ENCODE peak calls at places on chromosome 21, in nine cellular contexts. J is fibroblast of the conjunctiva; W is endothelial cell; E is T-helper 2 cell; O is Caki2; P is MM.1S; K is stimulated activated effector memory CD8-positive, alpha-beta T cell treated with anti-CD3 and anti-CD28 coated beads, Interleukin-12 subunit alpha, Interleukin-12 subunit beta, amount 100 ng/mL, for 72 hours; B is left ventricle myocardium inferior; R is fibroblast of gingiva. S is an unnamed sample.
A peak's percentile ranks its signal among the peaks of the same experiment; 100 is the strongest.

GRCh38 chr21:46639489-46640386 is 4.3 kb downstream of the PRMT2 start:
- DNase-seq in E (no peak), B (no peak), P (no peak), R (peak; percentile 24), W (no peak), O (peak; percentile 13), J (no peak), K (no peak), S (peak; percentile 17)

GRCh38 chr21:38913120-38913975 is 107.6 kb downstream of the ETS2 start:
- DNase-seq in R (peak; percentile 50), J (no peak), B (peak; percentile 56), P (no peak), K (no peak), E (no peak), O (peak; percentile 64), W (peak; percentile 20), S (no peak)

GRCh38 chr21:37717534-37717933 is 198.7 kb downstream of the KCNJ6 start:
- DNase-seq in J (no peak), K (no peak), E (no peak), O (no peak), P (no peak), B (no peak), W (no peak), R (no peak), S (no peak)

GRCh38 chr21:45852886-45853400 is 128.6 kb upstream of the COL6A1 start:
- DNase-seq in K (no peak), J (no peak), W (no peak), P (no peak), E (no peak), O (no peak), R (no peak), B (no peak), S (no peak)

GRCh38 chr21:26925636-26926035 is 41.3 kb downstream of the ADAMTS5 start:
- DNase-seq in B (no peak), W (no peak), O (no peak), E (no peak), J (no peak), P (no peak), R (no peak), K (no peak), S (no peak)

GRCh38 chr21:21163904-21164303 is 165.7 kb downstream of the NCAM2 start:
- DNase-seq in J (peak; percentile 65), K (no peak), W (peak; percentile 53), B (no peak), E (no peak), R (peak; percentile 65), P (peak; percentile 64), O (peak; percentile 22), S (peak; percentile 50)

GRCh38 chr21:23003951-23004350 is 2005.7 kb downstream of the NCAM2 start:
- DNase-seq in P (no peak), E (no peak), R (no peak), K (no peak), J (no peak), B (no peak), W (no peak), O (no peak), S (no peak)

GRCh38 chr21:27802816-27803475 is 836.1 kb upstream of the ADAMTS5 start:
- DNase-seq in R (peak; percentile 66), E (no peak), B (no peak), O (peak; percentile 50), W (peak; percentile 57), K (peak; percentile 49), J (no peak), P (peak; percentile 67), S (peak; percentile 41)

GRCh38 chr21:14414932-14415508 is 32.1 kb upstream of the HSPA13 start:
- DNase-seq in W (no peak), P (no peak), E (no peak), R (no peak), K (no peak), B (no peak), O (no peak), J (no peak), S (no peak)

GRCh38 chr21:42535602-42536171 is 22.0 kb downstream of the SLC37A1 start:
- DNase-seq in O (no peak), R (no peak), W (no peak), P (no peak), K (no peak), J (no peak), E (no peak), B (no peak), S (no peak)

GRCh38 chr21:44375281-44375651 is 21.8 kb downstream of the TRPM2 start:
- DNase-seq in E (no peak), R (no peak), P (no peak), J (no peak), K (no peak), B (no peak), O (no peak), W (no peak), S (no peak)

GRCh38 chr21:34548782-34549376 is 36.9 kb upstream of the KCNE1 start:
- DNase-seq in P (peak; percentile 61), W (no peak), E (no peak), O (no peak), K (no peak), J (no peak), R (no peak), B (no peak), S (no peak)

GRCh38 chr21:17823846-17824245 is 4.7 kb upstream of the C21orf91 start:
- DNase-seq in E (no peak), O (no peak), K (no peak), W (no peak), B (no peak), J (no peak), R (no peak), P (no peak), S (no peak)

GRCh38 chr21:36120304-36120902 is 14.5 kb upstream of the CBR3 start:
- DNase-seq in K (no peak), W (no peak), B (peak; percentile 32), J (no peak), P (no peak), E (no peak), R (peak; percentile 79), O (no peak), S (no peak)

GRCh38 chr21:39189857-39190604 is 6.8 kb upstream of the PSMG1 start:
- DNase-seq in J (no peak), R (peak; percentile 28), K (no peak), B (no peak), O (no peak), E (no peak), P (no peak), W (no peak), S (no peak)

GRCh38 chr21:46393941-46394818 is 64.5 kb upstream of the DIP2A start:
- DNase-seq in E (no peak), R (no peak), K (no peak), J (no peak), W (no peak), P (no peak), O (no peak), B (no peak), S (no peak)

GRCh38 chr21:31865429-31865970 is 7.3 kb upstream of the HUNK start:
- DNase-seq in J (no peak), R (no peak), B (no peak), W (no peak), O (no peak), E (no peak), P (no peak), K (no peak), S (no peak)

GRCh38 chr21:39182484-39183271 is 573 bp downstream of the PSMG1 start:
- DNase-seq in J (no peak), W (peak; percentile 27), E (no peak), K (no peak), B (no peak), O (no peak), P (peak; percentile 39), R (no peak), S (no peak)

GRCh38 chr21:38769253-38769780 is 36.4 kb upstream of the ETS2 start:
- DNase-seq in R (peak; percentile 71), O (no peak), E (no peak), B (no peak), J (no peak), P (no peak), W (no peak), K (peak; percentile 58), S (no peak)

GRCh38 chr21:27759091-27759659 is 792.3 kb upstream of the ADAMTS5 start:
- DNase-seq in P (no peak), K (no peak), O (no peak), B (peak; percentile 17), W (peak; percentile 9), R (no peak), J (no peak), E (no peak), S (peak; percentile 7)

GRCh38 chr21:45264146-45264918 is 23.4 kb downstream of the POFUT2 start:
- DNase-seq in R (no peak), J (no peak), E (no peak), K (no peak), P (no peak), O (no peak), W (peak; percentile 1), B (no peak), S (no peak)

GRCh38 chr21:34510148-34511142 is 1.6 kb downstream of the KCNE1 start:
- DNase-seq in B (peak; percentile 79), P (peak; percentile 74), J (peak; percentile 53), W (peak; percentile 88), R (peak; percentile 63), E (peak; percentile 26), O (no peak), K (peak; percentile 76), S (peak; percentile 24)

GRCh38 chr21:25507522-25507921 is 99.8 kb downstream of the MRPL39 start:
- DNase-seq in R (no peak), O (no peak), J (no peak), K (peak; percentile 47), E (no peak), B (no peak), W (no peak), P (no peak), S (no peak)

GRCh38 chr21:36744560-36745231 is 45.8 kb downstream of the SIM2 start:
- DNase-seq in P (no peak), K (no peak), W (no peak), B (peak; percentile 28), J (no peak), R (no peak), O (no peak), E (no peak), S (peak; percentile 44)

GRCh38 chr21:36698160-36699025 is 522 bp upstream of the SIM2 start:
- DNase-seq in R (no peak), O (peak; percentile 54), B (no peak), E (no peak), W (peak; percentile 55), K (peak; percentile 56), P (no peak), J (no peak), S (no peak)

GRCh38 chr21:39885119-39885848 is 18.0 kb downstream of the PCP4 start:
- DNase-seq in P (no peak), B (peak; percentile 45), J (no peak), O (no peak), K (no peak), W (no peak), E (no peak), R (no peak), S (peak; percentile 4)

S was measured in cerebellar cortex.